ENCODE peak calls at places on chromosomes 16 and 17, in six cellular contexts. One of them, this sample, is unnamed.

GRCh38 chr16:81237282-81237681 is 1.2 kb upstream of the BCO1 start:
- DNase-seq in upper lobe of right lung: no peak
- DNase-seq in right cardiac atrium: peak
- DNase-seq in GM23248: no peak
- DNase-seq in PC-9: no peak
- DNase-seq in CD8-positive, alpha-beta T cell: no peak
- DNase-seq in this sample: peak

GRCh38 chr16:66553223-66553622 is 847 bp downstream of the CKLF start:
- DNase-seq in upper lobe of right lung: no peak
- DNase-seq in right cardiac atrium: no peak
- DNase-seq in GM23248: peak
- DNase-seq in PC-9: no peak
- DNase-seq in CD8-positive, alpha-beta T cell: no peak
- DNase-seq in this sample: no peak

GRCh38 chr16:69563605-69564580 is 1.9 kb upstream of the NFAT5 start:
- DNase-seq in upper lobe of right lung: no peak
- DNase-seq in right cardiac atrium: no peak
- DNase-seq in GM23248: peak
- DNase-seq in PC-9: peak
- DNase-seq in CD8-positive, alpha-beta T cell: no peak
- DNase-seq in this sample: no peak

GRCh38 chr16:53515259-53515658 is 12.2 kb upstream of the AKTIP start:
- DNase-seq in upper lobe of right lung: no peak
- DNase-seq in right cardiac atrium: peak
- DNase-seq in GM23248: peak
- DNase-seq in PC-9: no peak
- DNase-seq in CD8-positive, alpha-beta T cell: no peak
- DNase-seq in this sample: no peak

GRCh38 chr17:77644981-77645380 is 313.5 kb upstream of the TNRC6C start:
- DNase-seq in upper lobe of right lung: peak
- DNase-seq in right cardiac atrium: no peak
- DNase-seq in GM23248: no peak
- DNase-seq in PC-9: no peak
- DNase-seq in CD8-positive, alpha-beta T cell: peak
- DNase-seq in this sample: no peak

GRCh38 chr17:42277342-42277712 is 1.1 kb upstream of the STAT5B start:
- DNase-seq in upper lobe of right lung: no peak
- DNase-seq in right cardiac atrium: no peak
- DNase-seq in GM23248: no peak
- DNase-seq in PC-9: no peak
- DNase-seq in CD8-positive, alpha-beta T cell: no peak
- DNase-seq in this sample: no peak

GRCh38 chr16:67436640-67437193 is 5.8 kb downstream of the HSD11B2 start:
- DNase-seq in upper lobe of right lung: peak
- DNase-seq in right cardiac atrium: peak
- DNase-seq in GM23248: no peak
- DNase-seq in PC-9: no peak
- DNase-seq in CD8-positive, alpha-beta T cell: no peak
- DNase-seq in this sample: no peak

GRCh38 chr17:77836557-77837041 is 121.9 kb upstream of the TNRC6C start:
- DNase-seq in upper lobe of right lung: no peak
- DNase-seq in right cardiac atrium: no peak
- DNase-seq in GM23248: peak
- DNase-seq in PC-9: no peak
- DNase-seq in CD8-positive, alpha-beta T cell: no peak
- DNase-seq in this sample: no peak

GRCh38 chr17:49390548-49391324 is 23.9 kb downstream of the PHB1 start:
- DNase-seq in upper lobe of right lung: peak
- DNase-seq in right cardiac atrium: peak
- DNase-seq in GM23248: no peak
- DNase-seq in PC-9: peak
- DNase-seq in CD8-positive, alpha-beta T cell: no peak
- DNase-seq in this sample: no peak

GRCh38 chr17:82752371-82753200 is 721 bp downstream of the TBCD start:
- DNase-seq in upper lobe of right lung: peak
- DNase-seq in right cardiac atrium: peak
- DNase-seq in GM23248: peak
- DNase-seq in PC-9: peak
- DNase-seq in CD8-positive, alpha-beta T cell: no peak
- DNase-seq in this sample: peak

GRCh38 chr17:5610956-5611355 is 26.6 kb upstream of the NLRP1 start:
- DNase-seq in upper lobe of right lung: no peak
- DNase-seq in right cardiac atrium: no peak
- DNase-seq in GM23248: no peak
- DNase-seq in PC-9: no peak
- DNase-seq in CD8-positive, alpha-beta T cell: no peak
- DNase-seq in this sample: no peak

GRCh38 chr17:7107012-7107754 is 7.4 kb downstream of the ASGR2 start:
- DNase-seq in upper lobe of right lung: no peak
- DNase-seq in right cardiac atrium: no peak
- DNase-seq in GM23248: no peak
- DNase-seq in PC-9: no peak
- DNase-seq in CD8-positive, alpha-beta T cell: no peak
- DNase-seq in this sample: no peak

GRCh38 chr16:67917852-67918236 is 13.8 kb downstream of the CTRL start:
- DNase-seq in upper lobe of right lung: no peak
- DNase-seq in right cardiac atrium: no peak
- DNase-seq in GM23248: peak
- DNase-seq in PC-9: no peak
- DNase-seq in CD8-positive, alpha-beta T cell: no peak
- DNase-seq in this sample: no peak

GRCh38 chr17:59844884-59845594 is 47.7 kb downstream of the TUBD1 start:
- DNase-seq in upper lobe of right lung: no peak
- DNase-seq in right cardiac atrium: no peak
- DNase-seq in GM23248: peak
- DNase-seq in PC-9: peak
- DNase-seq in CD8-positive, alpha-beta T cell: no peak
- DNase-seq in this sample: no peak

GRCh38 chr16:77584205-77584859 is 138.0 kb upstream of the NUDT7 start:
- DNase-seq in upper lobe of right lung: no peak
- DNase-seq in right cardiac atrium: peak
- DNase-seq in GM23248: peak
- DNase-seq in PC-9: peak
- DNase-seq in CD8-positive, alpha-beta T cell: peak
- DNase-seq in this sample: no peak

GRCh38 chr17:27810211-27810901 is 10.0 kb upstream of the NOS2 start:
- DNase-seq in upper lobe of right lung: no peak
- DNase-seq in right cardiac atrium: no peak
- DNase-seq in GM23248: no peak
- DNase-seq in PC-9: no peak
- DNase-seq in CD8-positive, alpha-beta T cell: no peak
- DNase-seq in this sample: no peak

GRCh38 chr17:79036609-79037008 is 12.6 kb downstream of the C1QTNF1 start:
- DNase-seq in upper lobe of right lung: no peak
- DNase-seq in right cardiac atrium: peak
- DNase-seq in GM23248: peak
- DNase-seq in PC-9: no peak
- DNase-seq in CD8-positive, alpha-beta T cell: no peak
- DNase-seq in this sample: no peak

GRCh38 chr16:48158296-48158695 is 2.5 kb upstream of the ABCC12 start:
- DNase-seq in upper lobe of right lung: no peak
- DNase-seq in right cardiac atrium: no peak
- DNase-seq in GM23248: peak
- DNase-seq in PC-9: peak
- DNase-seq in CD8-positive, alpha-beta T cell: no peak
- DNase-seq in this sample: no peak

GRCh38 chr17:1559047-1559742 is 3.4 kb downstream of the PITPNA start:
- DNase-seq in upper lobe of right lung: no peak
- DNase-seq in right cardiac atrium: no peak
- DNase-seq in GM23248: no peak
- DNase-seq in PC-9: no peak
- DNase-seq in CD8-positive, alpha-beta T cell: no peak
- DNase-seq in this sample: no peak

GRCh38 chr17:19248923-19249574 is 11.9 kb downstream of the EPN2 start:
- DNase-seq in upper lobe of right lung: peak
- DNase-seq in right cardiac atrium: peak
- DNase-seq in GM23248: peak
- DNase-seq in PC-9: peak
- DNase-seq in CD8-positive, alpha-beta T cell: no peak
- DNase-seq in this sample: peak

GRCh38 chr16:86872833-86873232 is 294.5 kb downstream of the FOXL1 start:
- DNase-seq in upper lobe of right lung: no peak
- DNase-seq in right cardiac atrium: no peak
- DNase-seq in GM23248: no peak
- DNase-seq in PC-9: no peak
- DNase-seq in CD8-positive, alpha-beta T cell: no peak
- DNase-seq in this sample: no peak

GRCh38 chr17:74042744-74043486 is 160.6 kb upstream of the RPL38 start:
- DNase-seq in upper lobe of right lung: no peak
- DNase-seq in right cardiac atrium: no peak
- DNase-seq in GM23248: peak
- DNase-seq in PC-9: peak
- DNase-seq in CD8-positive, alpha-beta T cell: no peak
- DNase-seq in this sample: peak

GRCh38 chr17:75695830-75696271 is 25.4 kb upstream of the ITGB4 start:
- DNase-seq in upper lobe of right lung: no peak
- DNase-seq in right cardiac atrium: peak
- DNase-seq in GM23248: no peak
- DNase-seq in PC-9: no peak
- DNase-seq in CD8-positive, alpha-beta T cell: no peak
- DNase-seq in this sample: peak

GRCh38 chr16:87966685-87967185 is 15.5 kb downstream of the BANP start:
- DNase-seq in upper lobe of right lung: no peak
- DNase-seq in right cardiac atrium: peak
- DNase-seq in GM23248: peak
- DNase-seq in PC-9: no peak
- DNase-seq in CD8-positive, alpha-beta T cell: no peak
- DNase-seq in this sample: peak

DNA sequence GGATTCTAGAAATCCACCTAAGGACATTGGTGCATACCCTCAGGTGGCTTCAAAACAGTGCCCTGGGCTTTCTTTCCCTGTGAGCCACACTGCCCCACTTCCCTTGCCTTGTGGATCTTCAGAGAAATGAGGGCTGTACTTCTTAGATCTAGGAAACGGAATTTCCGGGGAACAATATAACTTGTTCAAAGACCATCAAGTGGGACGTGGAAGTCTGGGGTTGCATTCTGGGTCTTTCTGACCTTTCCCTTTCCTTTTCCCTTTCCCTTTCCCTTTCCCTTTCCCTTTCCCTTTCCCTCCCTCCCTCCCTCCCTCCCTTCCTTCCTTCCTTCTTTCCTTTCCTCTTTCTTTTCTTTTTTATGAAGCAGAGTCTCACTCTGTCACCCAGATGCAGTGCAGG is 97.1 kb upstream of the SALL1 start:
- DNase-seq in upper lobe of right lung: no peak
- DNase-seq in right cardiac atrium: no peak
- DNase-seq in GM23248: no peak
- DNase-seq in PC-9: no peak
- DNase-seq in CD8-positive, alpha-beta T cell: no peak
- DNase-seq in this sample: no peak
- H3K27ac ChIP-seq in upper lobe of right lung: no peak
- H3K27ac ChIP-seq in right cardiac atrium: no peak
- H3K27ac ChIP-seq in GM23248: no peak
- H3K27ac ChIP-seq in PC-9: no peak
- H3K27ac ChIP-seq in CD8-positive, alpha-beta T cell: no peak
- H3K27ac ChIP-seq in this sample: no peak

DNA sequence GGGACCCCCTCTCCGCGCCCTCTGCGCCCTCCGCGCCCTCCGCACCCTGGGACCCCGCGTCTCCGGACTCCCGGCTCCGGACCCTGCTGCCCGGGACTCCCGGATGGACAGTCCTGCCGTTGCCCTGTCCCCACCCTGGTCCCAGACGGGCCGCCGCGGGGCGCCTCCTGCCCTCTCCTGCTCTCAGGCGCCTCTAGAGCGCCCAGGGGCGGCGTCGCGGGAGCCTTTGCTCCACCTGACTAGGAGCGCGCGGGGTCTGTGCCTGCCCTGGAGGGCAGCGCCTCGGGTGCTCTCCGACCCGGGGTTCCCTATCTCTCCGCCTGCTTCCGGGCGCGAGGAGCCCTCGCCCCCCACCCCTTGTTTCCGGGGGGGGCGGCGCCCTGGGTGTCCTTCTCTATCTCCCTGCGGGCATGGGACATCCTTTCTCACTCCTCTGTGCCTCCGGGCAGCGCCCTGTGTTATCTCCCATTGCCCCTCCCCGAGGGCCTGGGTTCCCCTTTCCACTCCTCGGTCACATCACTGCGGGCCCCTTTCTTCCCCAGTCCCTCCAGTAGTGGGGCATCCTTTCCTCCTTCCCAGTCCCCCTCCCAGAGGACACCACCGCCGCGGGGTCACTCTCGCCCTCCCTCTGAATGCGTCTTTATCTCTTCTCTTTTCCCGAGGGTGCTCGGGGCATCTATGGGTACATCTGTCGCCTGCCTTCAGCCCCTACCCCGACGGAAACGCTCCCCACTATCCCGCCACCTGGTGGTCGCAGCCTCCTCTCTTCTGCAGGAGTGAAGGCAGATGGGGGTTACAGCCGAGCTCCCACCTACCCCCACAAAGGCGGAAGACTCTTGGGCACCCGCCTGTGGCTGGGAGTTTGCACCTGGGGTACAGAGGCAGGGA is 865 bp downstream of the PRKCB start:
- DNase-seq in upper lobe of right lung: peak
- DNase-seq in right cardiac atrium: peak
- DNase-seq in GM23248: no peak
- DNase-seq in PC-9: no peak
- DNase-seq in CD8-positive, alpha-beta T cell: peak
- DNase-seq in this sample: peak
- H3K27ac ChIP-seq in upper lobe of right lung: no peak
- H3K27ac ChIP-seq in right cardiac atrium: no peak
- H3K27ac ChIP-seq in GM23248: no peak
- H3K27ac ChIP-seq in PC-9: no peak
- H3K27ac ChIP-seq in CD8-positive, alpha-beta T cell: peak
- H3K27ac ChIP-seq in this sample: peak

GRCh38 chr17:46833840-46834208 is 15.3 kb upstream of the WNT3 start:
- DNase-seq in upper lobe of right lung: no peak
- DNase-seq in right cardiac atrium: no peak
- DNase-seq in GM23248: no peak
- DNase-seq in PC-9: no peak
- DNase-seq in CD8-positive, alpha-beta T cell: no peak
- DNase-seq in this sample: no peak
- H3K27ac ChIP-seq in upper lobe of right lung: no peak
- H3K27ac ChIP-seq in right cardiac atrium: no peak
- H3K27ac ChIP-seq in GM23248: peak
- H3K27ac ChIP-seq in PC-9: no peak
- H3K27ac ChIP-seq in CD8-positive, alpha-beta T cell: no peak
- H3K27ac ChIP-seq in this sample: no peak

DNA sequence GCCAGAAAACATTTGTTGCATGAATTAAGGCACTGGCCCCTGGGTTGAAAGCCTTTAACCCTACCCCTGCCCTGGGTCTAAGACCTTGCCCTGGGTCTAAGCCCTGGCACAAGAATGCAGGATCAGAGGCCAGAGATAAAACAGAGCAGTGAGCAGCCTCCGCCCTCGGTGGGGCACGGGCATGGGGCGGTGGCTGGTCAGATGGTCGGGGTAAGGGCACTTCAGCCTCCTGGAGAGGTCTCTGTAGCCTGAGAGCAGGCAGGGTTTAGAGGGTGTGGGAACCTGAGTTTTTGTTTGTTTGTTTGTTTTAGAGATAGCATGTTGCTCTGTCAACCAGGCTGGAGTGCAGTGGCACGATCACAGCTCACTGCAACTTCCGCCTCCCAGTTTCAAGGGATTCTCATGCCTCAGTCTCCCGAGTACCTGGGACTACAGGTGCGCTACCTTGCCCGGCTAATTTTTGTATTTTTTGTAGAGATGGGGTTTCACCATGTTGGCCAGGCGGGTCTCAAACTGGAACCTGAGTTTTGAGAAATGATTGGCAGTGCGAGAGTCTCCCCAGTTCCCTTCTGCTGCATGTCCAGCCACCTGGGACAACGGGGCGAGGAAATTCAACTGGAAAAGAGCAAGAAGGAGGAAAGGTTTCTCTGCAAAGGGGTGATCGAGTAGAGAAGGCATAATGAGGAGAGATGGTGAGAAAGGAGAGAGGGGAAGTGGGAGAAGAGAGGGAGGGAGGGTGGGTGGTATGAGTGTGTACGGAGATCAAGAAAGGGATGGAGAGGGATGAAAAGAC is 27.7 kb downstream of the TNS4 start:
- DNase-seq in upper lobe of right lung: no peak
- DNase-seq in right cardiac atrium: no peak
- DNase-seq in GM23248: no peak
- DNase-seq in PC-9: no peak
- DNase-seq in CD8-positive, alpha-beta T cell: no peak
- DNase-seq in this sample: no peak
- H3K27ac ChIP-seq in upper lobe of right lung: no peak
- H3K27ac ChIP-seq in right cardiac atrium: no peak
- H3K27ac ChIP-seq in GM23248: no peak
- H3K27ac ChIP-seq in PC-9: no peak
- H3K27ac ChIP-seq in CD8-positive, alpha-beta T cell: no peak
- H3K27ac ChIP-seq in this sample: no peak